ENCODE peak calls at places on chromosomes 12 and 14, in four cellular contexts. G is fibroblast of the conjunctiva, Q is fibroblast of the aortic adventitia, I is AG08396. V is an unnamed sample.

GRCh38 chr14:36319899-36320209 is 583 bp downstream of the MBIP start:
- DNase-seq in G (no peak), Q (peak), I (no peak), V (no peak)

GRCh38 chr14:101497910-101498860 is 63.1 kb upstream of the DIO3 start:
- DNase-seq in G (no peak), Q (no peak), I (no peak), V (no peak)

GRCh38 chr12:8594072-8594471 is 18.6 kb downstream of the AICDA start:
- DNase-seq in G (no peak), Q (no peak), I (no peak), V (no peak)

GRCh38 chr12:44433647-44434046 is 442.5 kb downstream of the NELL2 start:
- DNase-seq in G (no peak), Q (no peak), I (no peak), V (no peak)

GRCh38 chr12:14948672-14949071 is 10.3 kb upstream of the ERP27 start:
- DNase-seq in G (peak), Q (peak), I (peak), V (peak)

GRCh38 chr12:49370539-49370938 is 3.3 kb downstream of the SPATS2 start:
- DNase-seq in G (no peak), Q (no peak), I (no peak), V (no peak)

GRCh38 chr12:4909397-4909733 is 340 bp upstream of the KCNA1 start:
- DNase-seq in G (no peak), Q (no peak), I (no peak), V (no peak)

GRCh38 chr12:9073077-9073476 is 42.6 kb downstream of the A2M start:
- DNase-seq in G (no peak), Q (no peak), I (no peak), V (no peak)

GRCh38 chr14:67108230-67108629 is 81.0 kb upstream of the GARIN2 start:
- DNase-seq in G (no peak), Q (no peak), I (no peak), V (no peak)

GRCh38 chr14:52328286-52328685 is 14.2 kb downstream of the PTGER2 start:
- DNase-seq in G (no peak), Q (peak), I (no peak), V (peak)

GRCh38 chr12:55762646-55763045 is 19.7 kb downstream of the GDF11 start:
- DNase-seq in G (no peak), Q (no peak), I (no peak), V (no peak)

GRCh38 chr12:111775205-111776193 is 8.8 kb downstream of the ALDH2 start:
- DNase-seq in G (peak), Q (peak), I (peak), V (no peak)

GRCh38 chr12:13230500-13230899 is 34.0 kb downstream of the EMP1 start:
- DNase-seq in G (peak), Q (peak), I (no peak), V (peak)

GRCh38 chr12:115922952-115923564 is 354.4 kb downstream of the MED13L start:
- DNase-seq in G (no peak), Q (peak), I (no peak), V (no peak)

GRCh38 chr14:50434530-50434929 is 37.8 kb upstream of the CDKL1 start:
- DNase-seq in G (no peak), Q (no peak), I (no peak), V (no peak)

GRCh38 chr12:53069621-53070410 is 9.4 kb downstream of the SPRYD3 start:
- DNase-seq in G (no peak), Q (no peak), I (no peak), V (no peak)

V was measured in AG10803.